ENCODE peak calls at places on chromosomes 16 and 17, in four cellular contexts. One of them, this sample, is unnamed.

GRCh38 chr17:14359251-14359939 is 58.5 kb downstream of the HS3ST3B1 start:
- DNase-seq in GM12878: peak
- DNase-seq in HepG2: peak
- DNase-seq in K562: no peak
- DNase-seq in this sample: no peak

GRCh38 chr17:70677783-70678647 is 508.7 kb downstream of the KCNJ2 start:
- DNase-seq in HepG2: peak
- DNase-seq in K562: no peak
- DNase-seq in GM12878: no peak
- DNase-seq in this sample: peak

GRCh38 chr16:85396879-85397871 is 215.9 kb upstream of the GSE1 start:
- DNase-seq in HepG2: peak
- DNase-seq in K562: peak
- DNase-seq in GM12878: no peak
- DNase-seq in this sample: no peak

GRCh38 chr16:19595043-19595767 is 39.7 kb downstream of the VPS35L start:
- DNase-seq in HepG2: no peak
- DNase-seq in GM12878: no peak
- DNase-seq in K562: no peak
- DNase-seq in this sample: no peak

GRCh38 chr17:81867123-81867951 is 3.8 kb downstream of the ARHGDIA start:
- DNase-seq in K562: no peak
- DNase-seq in HepG2: peak
- DNase-seq in GM12878: no peak
- DNase-seq in this sample: no peak

GRCh38 chr16:54862529-54862928 is 68.1 kb upstream of the IRX5 start:
- DNase-seq in GM12878: no peak
- DNase-seq in HepG2: no peak
- DNase-seq in K562: no peak
- DNase-seq in this sample: no peak

GRCh38 chr16:30142672-30143346 is 19.8 kb upstream of the MAPK3 start:
- DNase-seq in HepG2: peak
- DNase-seq in K562: no peak
- DNase-seq in GM12878: peak
- DNase-seq in this sample: no peak

GRCh38 chr17:41813699-41814124 is 908 bp downstream of the FKBP10 start:
- DNase-seq in GM12878: no peak
- DNase-seq in HepG2: no peak
- DNase-seq in K562: no peak
- DNase-seq in this sample: no peak

DNA sequence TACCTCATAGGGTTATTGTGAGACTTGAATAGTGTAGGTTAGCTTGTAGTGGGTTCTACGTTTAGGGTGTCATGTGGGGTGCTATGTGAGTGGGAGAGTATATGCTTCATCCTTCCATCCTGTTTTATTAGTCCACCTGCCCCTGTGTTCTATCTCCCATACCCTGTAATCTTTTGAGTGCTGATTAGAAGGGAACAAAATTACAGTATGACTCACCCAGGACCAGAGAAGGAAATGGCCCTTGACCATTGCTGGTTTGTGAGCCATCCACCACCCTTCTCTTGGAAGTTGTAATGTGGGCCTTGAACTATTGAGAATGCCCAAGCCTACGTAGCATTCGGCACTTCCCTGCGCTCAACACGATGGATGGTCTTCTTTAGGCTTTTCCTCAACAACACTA is 17.1 kb downstream of the SAP30BP start:
- DNase-seq in HepG2: no peak
- DNase-seq in GM12878: no peak
- DNase-seq in K562: no peak
- DNase-seq in this sample: no peak
- TF ChIP-seq FOXM1 in HepG2: no peak
- TF ChIP-seq FOXM1 in GM12878: no peak
- TF ChIP-seq FOXM1 in K562: no peak
- TF ChIP-seq FOXM1 in this sample: no peak

GRCh38 chr17:60103957-60104356 is 25.2 kb upstream of the HEATR6 start:
- DNase-seq in K562: no peak
- DNase-seq in HepG2: no peak
- DNase-seq in GM12878: no peak
- DNase-seq in this sample: no peak
- TF ChIP-seq BHLHE40 in K562: no peak
- TF ChIP-seq BHLHE40 in HepG2: no peak
- TF ChIP-seq BHLHE40 in GM12878: no peak
- TF ChIP-seq BHLHE40 in this sample: no peak

DNA sequence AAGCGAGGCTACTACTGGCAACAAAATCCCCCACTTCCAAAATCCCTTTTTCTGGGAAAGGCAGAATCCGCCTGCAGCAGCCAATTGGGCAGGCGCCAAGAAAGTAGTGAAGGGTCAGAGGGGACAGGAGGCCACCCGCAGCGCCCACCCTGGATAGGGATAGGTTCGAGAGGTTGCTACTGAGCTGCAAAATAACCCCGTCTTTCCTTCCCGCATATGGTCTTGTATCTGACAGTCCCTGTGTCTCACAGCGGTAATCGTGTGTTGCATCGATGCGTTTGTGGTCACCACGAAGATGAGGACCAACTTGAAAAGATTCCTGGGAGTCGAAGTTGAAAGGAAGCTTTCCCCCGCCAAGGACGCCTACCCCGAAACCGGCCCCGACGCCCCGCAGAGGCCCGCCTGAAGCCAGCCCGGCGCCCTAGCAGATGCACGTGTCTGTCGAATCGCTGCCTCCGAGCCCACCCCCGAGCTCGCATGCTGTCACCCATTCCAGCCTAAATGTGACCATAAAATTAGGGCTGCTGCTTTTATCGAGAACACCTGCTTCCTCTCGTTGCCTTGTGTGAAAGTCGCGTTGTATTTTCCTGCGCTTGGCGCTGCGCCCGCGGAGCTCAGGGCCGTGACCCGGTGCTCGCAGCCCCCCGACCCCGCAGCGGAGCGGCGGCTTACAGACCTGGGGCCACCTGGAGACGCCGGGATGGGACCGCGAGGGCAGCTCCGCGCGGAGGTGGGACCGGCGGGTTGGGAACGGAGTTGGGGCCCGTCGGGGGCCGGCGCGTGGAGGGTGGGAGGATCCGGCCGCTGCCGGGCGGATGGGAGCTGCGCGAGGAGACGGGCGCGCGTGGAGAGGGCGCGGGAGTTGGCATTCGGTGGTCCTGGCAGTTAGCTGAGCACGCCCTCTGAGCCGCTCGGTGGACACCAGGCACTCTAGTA is at the start of gene CMTM2:
- DNase-seq in GM12878: no peak
- DNase-seq in K562: no peak
- DNase-seq in HepG2: no peak
- DNase-seq in this sample: no peak
- TF ChIP-seq SP1 in GM12878: no peak
- TF ChIP-seq SP1 in K562: no peak
- TF ChIP-seq SP1 in HepG2: no peak
- TF ChIP-seq SP1 in this sample: no peak

GRCh38 chr17:44327715-44328449 is 3.3 kb upstream of the SLC25A39 start:
- DNase-seq in HepG2: no peak
- DNase-seq in K562: no peak
- DNase-seq in GM12878: no peak
- DNase-seq in this sample: no peak

GRCh38 chr17:44333371-44333770 is 8.7 kb upstream of the SLC25A39 start:
- DNase-seq in K562: no peak
- DNase-seq in HepG2: no peak
- DNase-seq in GM12878: no peak
- DNase-seq in this sample: no peak

GRCh38 chr17:44334315-44335181 is 9.9 kb upstream of the SLC25A39 start:
- DNase-seq in K562: no peak
- DNase-seq in GM12878: no peak
- DNase-seq in HepG2: no peak
- DNase-seq in this sample: no peak

GRCh38 chr17:44326867-44327444 is 2.3 kb upstream of the SLC25A39 start:
- DNase-seq in HepG2: peak
- DNase-seq in GM12878: peak
- DNase-seq in K562: peak
- DNase-seq in this sample: peak

GRCh38 chr17:44331249-44331760 is 6.7 kb upstream of the SLC25A39 start:
- DNase-seq in HepG2: peak
- DNase-seq in GM12878: no peak
- DNase-seq in K562: peak
- DNase-seq in this sample: peak
- TF ChIP-seq FOXM1 in HepG2: no peak
- TF ChIP-seq FOXM1 in GM12878: no peak
- TF ChIP-seq FOXM1 in K562: no peak
- TF ChIP-seq FOXM1 in this sample: no peak

DNA sequence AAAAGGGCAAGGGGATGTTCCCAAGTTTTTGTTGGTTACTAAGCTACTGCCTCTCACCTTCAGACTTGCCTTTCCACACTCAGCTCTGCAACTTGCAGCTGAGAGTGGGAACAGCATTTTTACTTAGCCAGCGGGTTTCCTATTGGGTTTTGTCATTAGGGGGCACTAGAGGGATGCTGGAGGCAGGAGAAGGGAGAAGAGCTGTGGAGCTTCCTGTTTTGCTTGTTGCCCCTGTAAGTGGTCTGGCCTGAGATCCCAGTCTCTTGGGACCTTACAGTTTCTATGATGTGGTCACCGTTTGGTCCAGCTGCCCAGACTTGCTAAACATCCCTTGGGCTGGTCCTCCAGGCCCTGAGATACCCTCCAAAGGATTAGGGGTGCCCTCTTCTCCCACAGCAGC is 209.6 kb upstream of the NLRP1 start:
- DNase-seq in GM12878: no peak
- DNase-seq in K562: no peak
- DNase-seq in HepG2: no peak
- DNase-seq in this sample: no peak
- TF ChIP-seq BHLHE40 in GM12878: no peak
- TF ChIP-seq BHLHE40 in K562: no peak
- TF ChIP-seq BHLHE40 in HepG2: no peak
- TF ChIP-seq BHLHE40 in this sample: no peak

GRCh38 chr16:50591800-50592771 is 43.9 kb downstream of the NKD1 start:
- DNase-seq in K562: no peak
- DNase-seq in HepG2: no peak
- DNase-seq in GM12878: no peak
- DNase-seq in this sample: no peak
- TF ChIP-seq SP1 in K562: no peak
- TF ChIP-seq SP1 in HepG2: no peak
- TF ChIP-seq SP1 in GM12878: no peak
- TF ChIP-seq SP1 in this sample: no peak

DNA sequence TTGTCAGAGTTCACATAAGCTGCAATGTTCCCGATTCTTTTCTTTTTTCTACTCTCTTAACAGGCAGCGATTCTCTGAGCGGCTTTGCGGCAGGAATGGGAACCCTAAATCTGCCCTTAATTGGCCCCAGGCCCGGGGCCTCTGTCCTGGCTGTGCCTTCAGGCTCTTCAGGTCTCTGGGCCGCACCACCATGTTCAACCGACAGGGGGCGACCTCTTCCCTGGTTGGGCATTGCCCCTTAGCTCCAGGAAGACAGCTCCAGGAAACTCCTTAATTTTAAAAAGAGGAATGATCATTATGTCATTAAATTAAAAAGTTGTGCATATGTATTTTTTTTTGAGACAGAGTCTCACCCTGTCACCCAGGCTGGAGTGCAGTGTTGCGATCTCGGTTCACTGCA is 20.3 kb downstream of the CACNG5 start:
- DNase-seq in GM12878: no peak
- DNase-seq in K562: peak
- DNase-seq in HepG2: no peak
- DNase-seq in this sample: peak
- TF ChIP-seq FOXM1 in GM12878: no peak
- TF ChIP-seq FOXM1 in K562: no peak
- TF ChIP-seq FOXM1 in HepG2: no peak
- TF ChIP-seq FOXM1 in this sample: no peak